ENCODE peak calls at places on chromosomes 2 and 18, in ten cellular contexts. I, K, Q, X, P, D, H, N, G and C are unnamed samples.

GRCh38 chr2:30178618-30179404 is 32.0 kb downstream of the YPEL5 start:
- DNase-seq in I (no peak), K (no peak), Q (peak), X (no peak), P (no peak), D (no peak), H (peak), N (peak), G (no peak), C (no peak)

GRCh38 chr2:9030882-9031645 is 27.6 kb upstream of the MBOAT2 start:
- DNase-seq in I (no peak), K (no peak), Q (no peak), X (no peak), P (no peak), D (no peak), H (peak), N (no peak), G (no peak), C (no peak)

GRCh38 chr2:62443471-62443870 is 62.5 kb downstream of the TMEM17 start:
- DNase-seq in I (no peak), K (no peak), Q (no peak), X (no peak), P (no peak), D (no peak), H (no peak), N (no peak), G (no peak), C (no peak)

GRCh38 chr2:73759287-73759764 is 20.6 kb downstream of the DUSP11 start:
- DNase-seq in I (no peak), K (no peak), Q (no peak), X (no peak), P (no peak), D (no peak), H (peak), N (no peak), G (no peak), C (no peak)

GRCh38 chr18:51135795-51136194 is 61.7 kb downstream of the MEX3C start:
- DNase-seq in I (no peak), K (peak), Q (no peak), X (no peak), P (no peak), D (peak), H (no peak), N (no peak), G (no peak), C (peak)

GRCh38 chr2:42875880-42876279 is 83.5 kb upstream of the HAAO start:
- DNase-seq in I (no peak), K (no peak), Q (no peak), X (no peak), P (no peak), D (no peak), H (no peak), N (no peak), G (no peak), C (no peak)

GRCh38 chr2:19775315-19775714 is 126.5 kb downstream of the TTC32 start:
- DNase-seq in I (no peak), K (no peak), Q (no peak), X (no peak), P (no peak), D (no peak), H (no peak), N (no peak), G (no peak), C (no peak)

GRCh38 chr2:80030135-80030534 is 274.4 kb downstream of the LRRTM1 start:
- DNase-seq in I (no peak), K (no peak), Q (no peak), X (no peak), P (no peak), D (no peak), H (no peak), N (no peak), G (no peak), C (no peak)

GRCh38 chr2:157441072-157441454 is 2.8 kb downstream of the CYTIP start:
- DNase-seq in I (no peak), K (no peak), Q (no peak), X (no peak), P (no peak), D (no peak), H (peak), N (no peak), G (no peak), C (no peak)

GRCh38 chr2:10989151-10989550 is 77.4 kb downstream of the KCNF1 start:
- DNase-seq in I (no peak), K (no peak), Q (no peak), X (no peak), P (no peak), D (no peak), H (no peak), N (no peak), G (no peak), C (no peak)

GRCh38 chr18:45497595-45498269 is 117.5 kb upstream of the SLC14A2 start:
- DNase-seq in I (no peak), K (no peak), Q (no peak), X (no peak), P (no peak), D (no peak), H (no peak), N (no peak), G (no peak), C (no peak)

GRCh38 chr18:45498270-45498625 is 117.0 kb upstream of the SLC14A2 start:
- DNase-seq in I (no peak), K (no peak), Q (no peak), X (no peak), P (no peak), D (no peak), H (no peak), N (no peak), G (no peak), C (no peak)

GRCh38 chr18:45496746-45497145 is 118.5 kb upstream of the SLC14A2 start:
- DNase-seq in I (no peak), K (no peak), Q (no peak), X (no peak), P (no peak), D (no peak), H (no peak), N (no peak), G (no peak), C (no peak)

GRCh38 chr18:45493830-45494229 is 121.4 kb upstream of the SLC14A2 start:
- DNase-seq in I (no peak), K (no peak), Q (no peak), X (no peak), P (no peak), D (no peak), H (no peak), N (no peak), G (no peak), C (no peak)
- TF ChIP-seq MAX in I (no peak), K (no peak), Q (no peak), X (no peak), P (no peak), D (no peak), H (no peak), N (no peak), G (no peak), C (no peak)

GRCh38 chr2:45946023-45946422 is 294.5 kb downstream of the PRKCE start:
- DNase-seq in I (no peak), K (no peak), Q (no peak), X (no peak), P (no peak), D (peak), H (no peak), N (no peak), G (no peak), C (no peak)
- TF ChIP-seq MAX in I (no peak), K (no peak), Q (no peak), X (no peak), P (no peak), D (peak), H (no peak), N (peak), G (no peak), C (no peak)

DNA sequence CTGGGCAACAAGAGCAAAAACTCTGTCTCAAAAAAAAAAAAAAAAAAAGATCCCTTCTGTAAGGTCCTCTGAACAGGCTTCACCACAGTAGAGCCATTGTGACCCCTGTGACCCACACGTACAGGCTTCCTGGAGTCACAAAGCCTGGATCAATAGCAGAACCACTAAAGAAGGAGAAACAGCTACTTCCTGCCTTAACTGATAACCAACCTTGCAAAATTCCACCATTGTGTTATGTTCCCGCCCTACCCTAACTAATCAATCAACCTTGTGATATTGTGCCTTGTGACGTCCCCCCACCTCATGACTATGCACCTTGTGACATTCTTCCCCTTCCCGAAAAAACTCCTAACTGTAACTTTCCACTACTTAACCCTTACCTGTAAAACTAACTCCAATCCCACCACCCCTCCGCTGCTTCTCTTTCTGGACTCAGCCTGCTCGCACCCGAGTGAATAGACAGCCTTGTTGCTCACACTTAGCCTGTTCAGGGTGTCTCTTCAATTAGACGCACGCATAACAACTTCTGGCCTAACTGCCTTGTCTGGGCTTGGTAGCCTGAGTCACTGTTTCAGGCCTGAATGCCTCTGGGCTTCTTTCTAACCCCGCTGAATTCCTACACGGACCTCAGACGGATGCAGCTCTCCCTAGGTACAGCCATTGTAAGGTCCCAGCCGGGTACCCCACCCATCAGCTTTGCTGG is 13.9 kb downstream of the SCYGR8 start:
- DNase-seq in I (no peak), K (no peak), Q (no peak), X (no peak), P (no peak), D (no peak), H (no peak), N (no peak), G (no peak), C (peak)
- TF ChIP-seq MAX in I (no peak), K (no peak), Q (no peak), X (no peak), P (no peak), D (no peak), H (no peak), N (no peak), G (no peak), C (peak)

GRCh38 chr2:222722327-222722946 is 51.0 kb downstream of the MOGAT1 start:
- DNase-seq in I (no peak), K (no peak), Q (no peak), X (no peak), P (peak), D (no peak), H (peak), N (no peak), G (no peak), C (no peak)
- TF ChIP-seq MAX in I (no peak), K (no peak), Q (no peak), X (no peak), P (no peak), D (no peak), H (no peak), N (no peak), G (no peak), C (no peak)

DNA sequence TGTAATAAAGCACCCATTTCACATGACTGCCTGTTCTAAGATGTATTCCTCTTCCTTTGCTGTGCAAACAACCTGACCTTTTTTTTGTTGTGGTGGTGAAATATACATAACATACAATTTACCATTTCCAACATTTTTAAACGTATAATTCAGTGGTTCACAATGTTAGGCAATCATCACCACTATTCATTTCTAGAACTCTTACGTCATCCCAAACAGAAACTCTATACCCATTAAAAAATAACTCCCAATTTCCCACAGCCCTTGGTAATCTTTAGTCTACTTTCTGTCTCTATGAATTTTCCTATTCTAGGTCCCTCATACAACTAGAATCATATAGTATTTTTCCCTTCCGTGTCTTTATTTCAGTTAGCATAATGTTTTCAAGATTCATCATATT is 36.7 kb downstream of the RND3 start:
- DNase-seq in I (no peak), K (no peak), Q (no peak), X (no peak), P (no peak), D (no peak), H (no peak), N (no peak), G (no peak), C (no peak)
- TF ChIP-seq MAX in I (no peak), K (no peak), Q (no peak), X (no peak), P (no peak), D (no peak), H (no peak), N (no peak), G (no peak), C (no peak)

GRCh38 chr2:149348291-149348690 is 17.9 kb downstream of the LYPD6 start:
- DNase-seq in I (no peak), K (no peak), Q (no peak), X (no peak), P (no peak), D (no peak), H (no peak), N (no peak), G (no peak), C (no peak)
- TF ChIP-seq MAX in I (no peak), K (no peak), Q (no peak), X (no peak), P (no peak), D (no peak), H (no peak), N (no peak), G (no peak), C (no peak)

GRCh38 chr2:96758987-96759386 is 1.7 kb upstream of the CNNM4 start:
- DNase-seq in I (no peak), K (no peak), Q (no peak), X (no peak), P (no peak), D (no peak), H (no peak), N (no peak), G (no peak), C (no peak)

GRCh38 chr2:96760036-96760985 is at the start of gene CNNM4:
- DNase-seq in I (peak), K (peak), Q (peak), X (peak), P (peak), D (peak), H (peak), N (peak), G (peak), C (peak)

GRCh38 chr2:96762529-96763253 is 2.0 kb downstream of the CNNM4 start:
- DNase-seq in I (no peak), K (no peak), Q (peak), X (peak), P (no peak), D (no peak), H (no peak), N (no peak), G (no peak), C (no peak)

GRCh38 chr2:96759548-96759947 is 1.2 kb upstream of the CNNM4 start:
- DNase-seq in I (no peak), K (no peak), Q (no peak), X (no peak), P (no peak), D (no peak), H (no peak), N (no peak), G (no peak), C (no peak)

GRCh38 chr2:96760986-96761832 is 507 bp downstream of the CNNM4 start:
- DNase-seq in I (no peak), K (no peak), Q (peak), X (peak), P (no peak), D (no peak), H (peak), N (no peak), G (no peak), C (peak)
- TF ChIP-seq MAX in I (peak), K (no peak), Q (peak), X (no peak), P (no peak), D (no peak), H (no peak), N (no peak), G (peak), C (peak)

GRCh38 chr18:77056399-77057015 is 76.1 kb downstream of the MBP start:
- DNase-seq in I (no peak), K (peak), Q (no peak), X (no peak), P (no peak), D (no peak), H (no peak), N (no peak), G (no peak), C (peak)

GRCh38 chr18:77057043-77057442 is 75.5 kb downstream of the MBP start:
- DNase-seq in I (no peak), K (peak), Q (no peak), X (no peak), P (no peak), D (no peak), H (no peak), N (no peak), G (no peak), C (no peak)

GRCh38 chr18:77054606-77055428 is 77.8 kb downstream of the MBP start:
- DNase-seq in I (peak), K (peak), Q (peak), X (peak), P (peak), D (no peak), H (peak), N (peak), G (peak), C (peak)

GRCh38 chr18:77054288-77054605 is 78.3 kb downstream of the MBP start:
- DNase-seq in I (no peak), K (peak), Q (no peak), X (no peak), P (no peak), D (no peak), H (no peak), N (no peak), G (no peak), C (no peak)

DNA sequence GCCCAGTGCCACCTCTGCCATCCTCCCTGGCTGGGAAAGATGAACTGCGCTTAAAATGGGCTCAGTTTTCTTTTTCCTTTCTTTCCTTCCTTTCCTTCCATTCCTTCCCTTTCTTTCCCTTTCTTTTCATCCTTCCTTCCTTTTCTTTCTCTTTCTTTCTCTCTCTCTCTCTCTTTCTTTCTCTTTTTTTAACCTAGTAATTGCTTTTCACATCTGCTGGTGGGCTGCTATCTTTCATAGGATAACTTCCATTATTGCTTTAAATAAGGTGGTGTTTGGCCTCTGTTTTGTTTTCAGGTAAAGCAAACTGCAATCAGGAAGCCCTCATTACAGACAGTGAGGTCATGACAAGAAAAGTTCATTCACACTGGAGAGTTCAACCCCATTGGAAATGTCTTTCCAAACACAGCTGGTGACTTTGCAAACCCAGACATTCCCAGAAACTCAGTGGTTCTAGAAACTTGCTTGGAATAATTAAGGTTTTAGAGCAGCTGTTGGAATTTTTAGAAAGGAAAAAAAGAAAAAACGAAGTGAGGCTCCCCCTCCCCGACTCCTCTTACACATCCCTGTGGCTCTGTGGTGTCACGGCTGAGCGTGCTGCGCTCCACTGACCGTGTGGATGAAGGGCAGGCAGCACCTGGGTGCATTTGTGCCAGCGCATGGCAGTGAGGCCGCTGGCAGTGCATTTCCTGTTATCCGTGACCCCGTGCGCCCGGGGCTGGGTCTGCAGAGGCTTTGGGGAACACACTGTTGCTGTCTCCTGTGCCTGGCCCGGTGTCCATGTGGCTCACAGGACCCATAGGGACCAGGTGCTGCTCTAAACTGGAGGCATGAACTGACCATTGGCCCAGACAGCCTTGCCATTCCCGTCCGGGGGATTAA is 76.9 kb downstream of the MBP start:
- DNase-seq in I (no peak), K (peak), Q (no peak), X (no peak), P (no peak), D (no peak), H (no peak), N (no peak), G (no peak), C (no peak)
- TF ChIP-seq MAX in I (no peak), K (no peak), Q (no peak), X (no peak), P (no peak), D (no peak), H (no peak), N (no peak), G (no peak), C (no peak)

DNA sequence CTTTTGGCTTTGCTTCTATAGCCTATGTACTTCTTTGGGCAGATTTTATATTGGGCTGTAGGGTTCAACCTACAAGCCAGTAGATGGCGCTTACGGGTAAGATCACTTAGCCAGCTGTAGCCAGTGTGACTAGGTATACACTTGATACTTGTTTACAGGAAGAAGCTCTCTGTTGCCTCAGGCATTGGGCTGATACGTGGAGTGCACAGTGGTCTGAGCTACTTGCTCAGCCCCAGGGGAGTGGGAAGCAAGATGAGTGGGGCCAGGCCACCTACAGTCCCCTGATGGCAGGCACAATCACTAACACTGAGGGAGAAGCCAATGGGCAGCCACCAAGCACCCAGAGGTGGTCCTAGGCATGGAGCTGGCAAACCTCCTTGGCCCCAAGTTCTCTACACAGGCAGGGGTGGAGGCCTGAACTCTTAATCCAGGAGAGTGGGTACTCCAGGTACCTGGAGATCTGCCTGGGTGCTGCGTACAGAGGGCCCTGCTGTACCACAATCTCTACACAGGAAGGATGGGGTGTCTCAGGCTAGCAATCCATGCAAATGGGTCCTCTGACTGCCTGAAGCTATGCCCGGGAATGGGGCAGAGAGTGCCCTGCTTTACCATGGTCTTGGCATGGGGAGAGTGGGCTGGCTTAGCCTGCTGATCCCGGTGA is 122.2 kb downstream of the NCOA1 start:
- DNase-seq in I (no peak), K (peak), Q (peak), X (peak), P (peak), D (peak), H (peak), N (no peak), G (peak), C (peak)
- TF ChIP-seq MAX in I (no peak), K (no peak), Q (no peak), X (peak), P (no peak), D (no peak), H (no peak), N (no peak), G (no peak), C (no peak)

DNA sequence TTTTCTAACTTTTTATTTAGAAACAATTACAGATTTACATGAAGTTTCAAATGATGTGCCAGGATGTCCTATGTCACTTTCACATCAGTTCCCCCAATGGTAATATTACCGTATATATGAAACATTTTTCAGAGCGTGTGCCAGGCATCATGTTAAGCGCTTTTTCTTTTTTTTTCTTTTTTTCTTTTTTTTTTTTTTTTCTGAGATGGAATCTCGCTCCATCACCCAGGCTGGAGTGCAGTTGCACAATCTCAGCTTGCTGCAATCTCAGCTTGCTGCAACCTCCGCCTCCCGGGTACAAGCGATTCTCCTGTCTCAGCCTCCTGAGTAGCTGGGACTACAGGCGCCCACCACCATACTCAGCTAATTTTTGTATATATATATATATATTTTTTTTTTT is 5.6 kb upstream of the PPP4R1 start:
- DNase-seq in I (no peak), K (no peak), Q (no peak), X (no peak), P (no peak), D (no peak), H (no peak), N (no peak), G (no peak), C (no peak)
- TF ChIP-seq MAX in I (no peak), K (no peak), Q (no peak), X (no peak), P (no peak), D (no peak), H (no peak), N (no peak), G (no peak), C (no peak)